ENCODE peak calls at places on chromosomes 5 and 9, in ten cellular contexts. One of them, this sample, is unnamed. For H3K9me3 and H3K4me1, the result is how much of the 10 kb centered on the place peaks cover.

GRCh38 chr5:122078116-122078865 is at the start of gene LOX:
- DNase-seq in tibial artery: peak
- DNase-seq in fibroblast of lung: peak
- DNase-seq in gastrocnemius medialis: peak
- DNase-seq in ovary: peak
- DNase-seq in neural progenitor cell: peak
- DNase-seq in uterus: peak
- DNase-seq in HCT116: no peak
- DNase-seq in CD8-positive, alpha-beta memory T cell: no peak
- DNase-seq in cardiac muscle cell: peak
- DNase-seq in this sample: peak

GRCh38 chr5:150085191-150085912 is 1.0 kb downstream of the CSF1R start:
- DNase-seq in tibial artery: no peak
- DNase-seq in neural progenitor cell: no peak
- DNase-seq in gastrocnemius medialis: no peak
- DNase-seq in HCT116: no peak
- DNase-seq in CD8-positive, alpha-beta memory T cell: no peak
- DNase-seq in ovary: no peak
- DNase-seq in fibroblast of lung: no peak
- DNase-seq in uterus: no peak
- DNase-seq in cardiac muscle cell: no peak
- DNase-seq in this sample: peak

GRCh38 chr9:134055981-134056461 is 11.8 kb downstream of the BRD3 start:
- DNase-seq in ovary: peak
- DNase-seq in HCT116: no peak
- DNase-seq in uterus: peak
- DNase-seq in fibroblast of lung: peak
- DNase-seq in gastrocnemius medialis: peak
- DNase-seq in neural progenitor cell: no peak
- DNase-seq in tibial artery: peak
- DNase-seq in CD8-positive, alpha-beta memory T cell: no peak
- DNase-seq in cardiac muscle cell: no peak
- DNase-seq in this sample: no peak

GRCh38 chr9:108550111-108550510 is 305.7 kb downstream of the ACTL7B start:
- DNase-seq in neural progenitor cell: no peak
- DNase-seq in cardiac muscle cell: no peak
- DNase-seq in ovary: no peak
- DNase-seq in HCT116: no peak
- DNase-seq in CD8-positive, alpha-beta memory T cell: no peak
- DNase-seq in gastrocnemius medialis: peak
- DNase-seq in fibroblast of lung: peak
- DNase-seq in tibial artery: no peak
- DNase-seq in uterus: no peak
- DNase-seq in this sample: no peak

GRCh38 chr5:167489202-167489601 is 802.2 kb upstream of the WWC1 start:
- DNase-seq in neural progenitor cell: no peak
- DNase-seq in uterus: no peak
- DNase-seq in tibial artery: no peak
- DNase-seq in fibroblast of lung: peak
- DNase-seq in HCT116: no peak
- DNase-seq in gastrocnemius medialis: no peak
- DNase-seq in ovary: no peak
- DNase-seq in CD8-positive, alpha-beta memory T cell: no peak
- DNase-seq in cardiac muscle cell: no peak
- DNase-seq in this sample: no peak

GRCh38 chr9:27487927-27488326 is 36.2 kb upstream of the IFNK start:
- DNase-seq in tibial artery: no peak
- DNase-seq in fibroblast of lung: no peak
- DNase-seq in cardiac muscle cell: no peak
- DNase-seq in gastrocnemius medialis: no peak
- DNase-seq in HCT116: no peak
- DNase-seq in CD8-positive, alpha-beta memory T cell: no peak
- DNase-seq in uterus: no peak
- DNase-seq in neural progenitor cell: no peak
- DNase-seq in ovary: no peak
- DNase-seq in this sample: no peak

GRCh38 chr9:123326662-123327093 is 29.3 kb upstream of the CRB2 start:
- DNase-seq in fibroblast of lung: no peak
- DNase-seq in CD8-positive, alpha-beta memory T cell: no peak
- DNase-seq in tibial artery: no peak
- DNase-seq in uterus: no peak
- DNase-seq in cardiac muscle cell: no peak
- DNase-seq in ovary: no peak
- DNase-seq in HCT116: no peak
- DNase-seq in gastrocnemius medialis: no peak
- DNase-seq in neural progenitor cell: no peak
- DNase-seq in this sample: no peak

GRCh38 chr9:130561056-130561455 is 18.3 kb upstream of the FUBP3 start:
- DNase-seq in tibial artery: no peak
- DNase-seq in cardiac muscle cell: no peak
- DNase-seq in neural progenitor cell: no peak
- DNase-seq in ovary: no peak
- DNase-seq in uterus: no peak
- DNase-seq in CD8-positive, alpha-beta memory T cell: no peak
- DNase-seq in HCT116: no peak
- DNase-seq in gastrocnemius medialis: no peak
- DNase-seq in fibroblast of lung: no peak
- DNase-seq in this sample: no peak

GRCh38 chr9:113620377-113621161 is 157.0 kb downstream of the RGS3 start:
- DNase-seq in gastrocnemius medialis: peak
- DNase-seq in CD8-positive, alpha-beta memory T cell: no peak
- DNase-seq in cardiac muscle cell: peak
- DNase-seq in tibial artery: peak
- DNase-seq in HCT116: peak
- DNase-seq in neural progenitor cell: peak
- DNase-seq in ovary: peak
- DNase-seq in uterus: peak
- DNase-seq in fibroblast of lung: peak
- DNase-seq in this sample: peak

GRCh38 chr9:109439378-109440116 is 58.6 kb downstream of the PTPN3 start:
- DNase-seq in uterus: no peak
- DNase-seq in cardiac muscle cell: no peak
- DNase-seq in fibroblast of lung: no peak
- DNase-seq in ovary: no peak
- DNase-seq in CD8-positive, alpha-beta memory T cell: no peak
- DNase-seq in neural progenitor cell: no peak
- DNase-seq in tibial artery: no peak
- DNase-seq in gastrocnemius medialis: no peak
- DNase-seq in HCT116: no peak
- DNase-seq in this sample: no peak

GRCh38 chr9:68454579-68455334 is 85.9 kb downstream of the TMEM252 start:
- DNase-seq in CD8-positive, alpha-beta memory T cell: no peak
- DNase-seq in fibroblast of lung: no peak
- DNase-seq in uterus: no peak
- DNase-seq in cardiac muscle cell: no peak
- DNase-seq in gastrocnemius medialis: no peak
- DNase-seq in neural progenitor cell: no peak
- DNase-seq in HCT116: no peak
- DNase-seq in ovary: no peak
- DNase-seq in tibial artery: no peak
- DNase-seq in this sample: no peak

GRCh38 chr9:19201899-19202891 is 28.3 kb upstream of the DENND4C start:
- DNase-seq in CD8-positive, alpha-beta memory T cell: no peak
- DNase-seq in HCT116: no peak
- DNase-seq in gastrocnemius medialis: no peak
- DNase-seq in tibial artery: no peak
- DNase-seq in cardiac muscle cell: peak
- DNase-seq in ovary: peak
- DNase-seq in fibroblast of lung: no peak
- DNase-seq in neural progenitor cell: peak
- DNase-seq in uterus: peak
- DNase-seq in this sample: no peak

DNA sequence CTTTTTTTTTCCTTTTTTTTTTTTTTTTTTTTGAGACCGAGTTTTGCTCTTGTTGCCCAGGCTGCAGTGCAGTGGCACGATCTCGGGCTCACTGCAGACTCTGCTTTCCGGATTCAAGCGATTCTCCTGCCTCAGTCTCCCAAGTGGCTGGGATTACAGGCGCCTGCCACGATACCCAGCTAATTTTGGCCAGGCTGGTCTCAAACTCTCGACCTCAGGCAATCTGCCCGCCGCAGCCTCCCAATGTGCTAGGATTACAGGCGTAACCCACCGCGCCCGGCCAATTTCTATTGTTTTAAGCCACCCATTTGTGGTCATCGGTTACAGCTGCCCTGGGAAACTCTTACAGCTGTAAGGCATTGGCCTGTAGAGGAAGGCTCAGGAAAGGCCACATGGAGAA is 617.7 kb downstream of the GABRG2 start:
- DNase-seq in neural progenitor cell: no peak
- DNase-seq in ovary: no peak
- DNase-seq in fibroblast of lung: no peak
- DNase-seq in uterus: no peak
- DNase-seq in cardiac muscle cell: no peak
- DNase-seq in HCT116: no peak
- DNase-seq in tibial artery: no peak
- DNase-seq in gastrocnemius medialis: no peak
- DNase-seq in CD8-positive, alpha-beta memory T cell: no peak
- DNase-seq in this sample: no peak
- H3K9me3 ChIP-seq in neural progenitor cell: under half
- H3K9me3 ChIP-seq in ovary: under half
- H3K9me3 ChIP-seq in fibroblast of lung: under half
- H3K9me3 ChIP-seq in uterus: under half
- H3K9me3 ChIP-seq in cardiac muscle cell: under half
- H3K9me3 ChIP-seq in HCT116: under half
- H3K9me3 ChIP-seq in tibial artery: under half
- H3K9me3 ChIP-seq in gastrocnemius medialis: under half
- H3K9me3 ChIP-seq in CD8-positive, alpha-beta memory T cell: under half
- H3K9me3 ChIP-seq in this sample: under half

GRCh38 chr5:35668794-35669193 is 51.1 kb downstream of the SPEF2 start:
- DNase-seq in gastrocnemius medialis: no peak
- DNase-seq in neural progenitor cell: no peak
- DNase-seq in tibial artery: no peak
- DNase-seq in cardiac muscle cell: no peak
- DNase-seq in CD8-positive, alpha-beta memory T cell: no peak
- DNase-seq in HCT116: no peak
- DNase-seq in uterus: no peak
- DNase-seq in ovary: no peak
- DNase-seq in fibroblast of lung: no peak
- DNase-seq in this sample: no peak

GRCh38 chr5:35664584-35664983 is 46.9 kb downstream of the SPEF2 start:
- DNase-seq in fibroblast of lung: no peak
- DNase-seq in gastrocnemius medialis: no peak
- DNase-seq in HCT116: no peak
- DNase-seq in neural progenitor cell: no peak
- DNase-seq in ovary: no peak
- DNase-seq in CD8-positive, alpha-beta memory T cell: no peak
- DNase-seq in cardiac muscle cell: no peak
- DNase-seq in tibial artery: no peak
- DNase-seq in uterus: no peak
- DNase-seq in this sample: no peak

GRCh38 chr5:35665066-35665465 is 47.4 kb downstream of the SPEF2 start:
- DNase-seq in cardiac muscle cell: no peak
- DNase-seq in HCT116: no peak
- DNase-seq in ovary: no peak
- DNase-seq in neural progenitor cell: no peak
- DNase-seq in uterus: no peak
- DNase-seq in tibial artery: no peak
- DNase-seq in gastrocnemius medialis: no peak
- DNase-seq in fibroblast of lung: no peak
- DNase-seq in CD8-positive, alpha-beta memory T cell: no peak
- DNase-seq in this sample: no peak

GRCh38 chr5:35671516-35671915 is 53.9 kb downstream of the SPEF2 start:
- DNase-seq in tibial artery: no peak
- DNase-seq in cardiac muscle cell: no peak
- DNase-seq in neural progenitor cell: no peak
- DNase-seq in ovary: no peak
- DNase-seq in HCT116: no peak
- DNase-seq in fibroblast of lung: peak
- DNase-seq in uterus: no peak
- DNase-seq in gastrocnemius medialis: no peak
- DNase-seq in CD8-positive, alpha-beta memory T cell: no peak
- DNase-seq in this sample: no peak

DNA sequence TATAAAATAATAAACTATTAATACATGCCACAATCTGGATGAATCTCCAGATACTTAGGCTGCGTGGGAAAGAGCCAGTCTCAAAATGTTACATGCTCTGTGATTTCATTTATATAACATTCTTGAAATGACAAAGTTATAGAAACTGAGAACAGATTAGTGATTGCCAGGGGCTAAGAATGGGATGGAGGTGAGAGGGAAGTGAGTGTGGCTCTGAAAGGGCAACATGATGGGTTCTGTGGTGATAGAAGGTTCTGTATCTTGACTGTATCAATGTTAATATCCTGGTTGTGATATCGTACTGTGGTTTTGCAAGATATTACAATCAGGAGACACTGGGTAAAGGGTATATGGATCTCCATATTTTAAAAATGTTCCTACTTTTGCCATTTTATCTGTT is 50.7 kb downstream of the SPEF2 start:
- DNase-seq in fibroblast of lung: no peak
- DNase-seq in CD8-positive, alpha-beta memory T cell: no peak
- DNase-seq in tibial artery: no peak
- DNase-seq in uterus: no peak
- DNase-seq in HCT116: no peak
- DNase-seq in gastrocnemius medialis: no peak
- DNase-seq in cardiac muscle cell: no peak
- DNase-seq in neural progenitor cell: no peak
- DNase-seq in ovary: no peak
- DNase-seq in this sample: no peak
- H3K4me3 ChIP-seq in fibroblast of lung: no peak
- H3K4me3 ChIP-seq in CD8-positive, alpha-beta memory T cell: no peak
- H3K4me3 ChIP-seq in tibial artery: no peak
- H3K4me3 ChIP-seq in uterus: no peak
- H3K4me3 ChIP-seq in HCT116: no peak
- H3K4me3 ChIP-seq in gastrocnemius medialis: no peak
- H3K4me3 ChIP-seq in cardiac muscle cell: no peak
- H3K4me3 ChIP-seq in neural progenitor cell: no peak
- H3K4me3 ChIP-seq in ovary: no peak
- H3K4me3 ChIP-seq in this sample: no peak

DNA sequence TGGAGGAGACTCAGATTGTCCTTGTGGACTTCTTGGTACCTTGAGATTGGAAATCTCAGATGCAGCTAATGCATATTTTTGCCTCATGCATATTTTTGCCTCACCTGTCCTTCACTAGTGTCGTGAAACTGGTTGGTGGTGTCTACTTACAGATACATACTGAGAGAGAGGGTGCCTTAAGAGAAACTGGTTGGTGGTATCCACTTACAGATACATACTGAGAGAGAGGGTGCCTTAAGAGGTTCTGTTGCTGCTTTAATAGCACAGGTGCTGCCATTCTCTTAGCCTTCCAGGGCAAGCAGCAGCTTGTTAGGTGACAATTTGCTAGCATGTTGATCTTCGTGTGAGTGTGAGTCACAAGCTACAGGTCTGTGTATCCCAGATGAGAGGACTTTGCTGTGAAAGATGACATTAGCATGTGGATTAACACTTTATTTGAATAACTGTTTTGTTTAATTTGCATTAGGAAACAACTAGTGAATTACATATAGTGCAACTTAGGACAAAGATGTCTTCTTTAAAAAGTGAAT is 1.4 kb downstream of the PTTG1 start:
- DNase-seq in tibial artery: no peak
- DNase-seq in fibroblast of lung: no peak
- DNase-seq in neural progenitor cell: no peak
- DNase-seq in gastrocnemius medialis: no peak
- DNase-seq in HCT116: no peak
- DNase-seq in CD8-positive, alpha-beta memory T cell: no peak
- DNase-seq in ovary: no peak
- DNase-seq in uterus: no peak
- DNase-seq in cardiac muscle cell: no peak
- DNase-seq in this sample: no peak
- H3K4me1 ChIP-seq in tibial artery: under half
- H3K4me1 ChIP-seq in fibroblast of lung: under half
- H3K4me1 ChIP-seq in neural progenitor cell: under half
- H3K4me1 ChIP-seq in gastrocnemius medialis: under half
- H3K4me1 ChIP-seq in HCT116: under half
- H3K4me1 ChIP-seq in CD8-positive, alpha-beta memory T cell: under half
- H3K4me1 ChIP-seq in ovary: under half
- H3K4me1 ChIP-seq in uterus: under half
- H3K4me1 ChIP-seq in cardiac muscle cell: under half
- H3K4me1 ChIP-seq in this sample: under half

GRCh38 chr5:141150993-141151325 is 1.1 kb downstream of the PCDHB6 start:
- DNase-seq in uterus: no peak
- DNase-seq in neural progenitor cell: no peak
- DNase-seq in cardiac muscle cell: no peak
- DNase-seq in HCT116: no peak
- DNase-seq in gastrocnemius medialis: no peak
- DNase-seq in tibial artery: no peak
- DNase-seq in ovary: no peak
- DNase-seq in CD8-positive, alpha-beta memory T cell: no peak
- DNase-seq in fibroblast of lung: no peak
- DNase-seq in this sample: no peak
- H3K9me3 ChIP-seq in uterus: under half
- H3K9me3 ChIP-seq in neural progenitor cell: under half
- H3K9me3 ChIP-seq in cardiac muscle cell: under half
- H3K9me3 ChIP-seq in HCT116: under half
- H3K9me3 ChIP-seq in gastrocnemius medialis: under half
- H3K9me3 ChIP-seq in tibial artery: half or more
- H3K9me3 ChIP-seq in ovary: under half
- H3K9me3 ChIP-seq in CD8-positive, alpha-beta memory T cell: under half
- H3K9me3 ChIP-seq in fibroblast of lung: under half
- H3K9me3 ChIP-seq in this sample: under half